ENCODE peak calls at places on chromosomes 3 and 15, in eight cellular contexts. One of them, this sample, is unnamed.

GRCh38 chr3:159775372-159775961 is 213.2 kb upstream of the IL12A start:
- DNase-seq in MM.1S: no peak
- DNase-seq in neural progenitor cell: peak; percentile 77
- DNase-seq in PC-3: no peak
- DNase-seq in HCT116: no peak
- DNase-seq in OCI-LY7: no peak
- DNase-seq in hepatocyte: no peak
- DNase-seq in GM23338: peak; percentile 62
- DNase-seq in this sample: peak; percentile 74

GRCh38 chr15:101619615-101619865 is 32.6 kb downstream of the TM2D3 start:
- DNase-seq in neural progenitor cell: no peak
- DNase-seq in MM.1S: no peak
- DNase-seq in GM23338: no peak
- DNase-seq in HCT116: no peak
- DNase-seq in OCI-LY7: no peak
- DNase-seq in PC-3: no peak
- DNase-seq in hepatocyte: no peak
- DNase-seq in this sample: no peak

GRCh38 chr3:8938021-8938420 is 25.3 kb downstream of the RAD18 start:
- DNase-seq in PC-3: peak; percentile 66
- DNase-seq in HCT116: peak; percentile 23
- DNase-seq in MM.1S: no peak
- DNase-seq in hepatocyte: peak; percentile 16
- DNase-seq in OCI-LY7: peak; percentile 32
- DNase-seq in GM23338: peak; percentile 39
- DNase-seq in neural progenitor cell: peak; percentile 12
- DNase-seq in this sample: peak; percentile 67

GRCh38 chr3:60010778-60011177 is 961.0 kb upstream of the CFAP20DC start:
- DNase-seq in GM23338: no peak
- DNase-seq in PC-3: no peak
- DNase-seq in HCT116: no peak
- DNase-seq in OCI-LY7: peak; percentile 27
- DNase-seq in MM.1S: peak; percentile 89
- DNase-seq in neural progenitor cell: no peak
- DNase-seq in hepatocyte: no peak
- DNase-seq in this sample: no peak

GRCh38 chr15:38651328-38652038 is 86.9 kb upstream of the RASGRP1 start:
- DNase-seq in OCI-LY7: peak; percentile 88
- DNase-seq in PC-3: no peak
- DNase-seq in neural progenitor cell: no peak
- DNase-seq in GM23338: peak; percentile 11
- DNase-seq in HCT116: no peak
- DNase-seq in MM.1S: no peak
- DNase-seq in hepatocyte: no peak
- DNase-seq in this sample: no peak

GRCh38 chr15:35092846-35093245 is 7.8 kb upstream of the NANOGP8 start:
- DNase-seq in neural progenitor cell: no peak
- DNase-seq in GM23338: no peak
- DNase-seq in HCT116: no peak
- DNase-seq in MM.1S: no peak
- DNase-seq in PC-3: no peak
- DNase-seq in hepatocyte: no peak
- DNase-seq in OCI-LY7: no peak
- DNase-seq in this sample: no peak

GRCh38 chr3:10116138-10116460 is 624 bp downstream of the BRK1 start:
- DNase-seq in GM23338: no peak
- DNase-seq in PC-3: peak; percentile 42
- DNase-seq in hepatocyte: peak; percentile 45
- DNase-seq in MM.1S: peak; percentile 9
- DNase-seq in OCI-LY7: no peak
- DNase-seq in HCT116: no peak
- DNase-seq in neural progenitor cell: no peak
- DNase-seq in this sample: peak; percentile 72

GRCh38 chr3:54374214-54374855 is 252.0 kb downstream of the CACNA2D3 start:
- DNase-seq in hepatocyte: peak; percentile 53
- DNase-seq in neural progenitor cell: peak; percentile 47
- DNase-seq in GM23338: peak; percentile 78
- DNase-seq in OCI-LY7: peak; percentile 3
- DNase-seq in HCT116: no peak
- DNase-seq in MM.1S: peak; percentile 14
- DNase-seq in PC-3: no peak
- DNase-seq in this sample: peak; percentile 19

GRCh38 chr15:75229191-75230015 is 27.7 kb downstream of the C15orf39 start:
- DNase-seq in MM.1S: no peak
- DNase-seq in neural progenitor cell: no peak
- DNase-seq in GM23338: no peak
- DNase-seq in HCT116: no peak
- DNase-seq in hepatocyte: no peak
- DNase-seq in OCI-LY7: no peak
- DNase-seq in PC-3: no peak
- DNase-seq in this sample: peak; percentile 51

GRCh38 chr3:37997321-37997720 is 6.7 kb downstream of the VILL start:
- DNase-seq in neural progenitor cell: no peak
- DNase-seq in hepatocyte: no peak
- DNase-seq in HCT116: no peak
- DNase-seq in GM23338: no peak
- DNase-seq in OCI-LY7: no peak
- DNase-seq in MM.1S: no peak
- DNase-seq in PC-3: no peak
- DNase-seq in this sample: no peak

GRCh38 chr3:60573494-60573893 is 677.8 kb downstream of the FHIT start:
- DNase-seq in GM23338: no peak
- DNase-seq in neural progenitor cell: peak; percentile 24
- DNase-seq in OCI-LY7: no peak
- DNase-seq in PC-3: peak; percentile 76
- DNase-seq in HCT116: no peak
- DNase-seq in hepatocyte: no peak
- DNase-seq in MM.1S: no peak
- DNase-seq in this sample: peak; percentile 75

GRCh38 chr15:57217716-57218598 is 158.3 kb upstream of the CGNL1 start:
- DNase-seq in hepatocyte: no peak
- DNase-seq in HCT116: no peak
- DNase-seq in PC-3: no peak
- DNase-seq in GM23338: no peak
- DNase-seq in MM.1S: no peak
- DNase-seq in OCI-LY7: no peak
- DNase-seq in neural progenitor cell: peak; percentile 71
- DNase-seq in this sample: peak; percentile 48

GRCh38 chr15:84992157-84992940 is 10.7 kb downstream of the PDE8A start:
- DNase-seq in MM.1S: no peak
- DNase-seq in neural progenitor cell: no peak
- DNase-seq in HCT116: peak; percentile 93
- DNase-seq in OCI-LY7: no peak
- DNase-seq in PC-3: peak; percentile 95
- DNase-seq in hepatocyte: peak; percentile 68
- DNase-seq in GM23338: no peak
- DNase-seq in this sample: peak; percentile 90

GRCh38 chr3:195255176-195255500 is 15.8 kb downstream of the XXYLT1 start:
- DNase-seq in HCT116: no peak
- DNase-seq in GM23338: no peak
- DNase-seq in OCI-LY7: no peak
- DNase-seq in hepatocyte: no peak
- DNase-seq in MM.1S: no peak
- DNase-seq in neural progenitor cell: no peak
- DNase-seq in PC-3: no peak
- DNase-seq in this sample: no peak

GRCh38 chr3:194504861-194505260 is 18.1 kb upstream of the ATP13A3 start:
- DNase-seq in GM23338: no peak
- DNase-seq in hepatocyte: no peak
- DNase-seq in neural progenitor cell: no peak
- DNase-seq in OCI-LY7: no peak
- DNase-seq in MM.1S: no peak
- DNase-seq in PC-3: no peak
- DNase-seq in HCT116: no peak
- DNase-seq in this sample: no peak

GRCh38 chr3:14248849-14249523 is 70.4 kb downstream of the LSM3 start:
- DNase-seq in neural progenitor cell: no peak
- DNase-seq in PC-3: no peak
- DNase-seq in hepatocyte: no peak
- DNase-seq in GM23338: no peak
- DNase-seq in MM.1S: no peak
- DNase-seq in OCI-LY7: no peak
- DNase-seq in HCT116: no peak
- DNase-seq in this sample: peak; percentile 32
- H4K20me1 ChIP-seq in neural progenitor cell: no peaks in the 10 kb centered on the region
- H4K20me1 ChIP-seq in PC-3: no peaks in the 10 kb centered on the region
- H4K20me1 ChIP-seq in hepatocyte: no peaks in the 10 kb centered on the region
- H4K20me1 ChIP-seq in GM23338: no peaks in the 10 kb centered on the region
- H4K20me1 ChIP-seq in MM.1S: no peaks in the 10 kb centered on the region
- H4K20me1 ChIP-seq in OCI-LY7: no peaks in the 10 kb centered on the region
- H4K20me1 ChIP-seq in HCT116: no peaks in the 10 kb centered on the region
- H4K20me1 ChIP-seq in this sample: no peaks in the 10 kb centered on the region

DNA sequence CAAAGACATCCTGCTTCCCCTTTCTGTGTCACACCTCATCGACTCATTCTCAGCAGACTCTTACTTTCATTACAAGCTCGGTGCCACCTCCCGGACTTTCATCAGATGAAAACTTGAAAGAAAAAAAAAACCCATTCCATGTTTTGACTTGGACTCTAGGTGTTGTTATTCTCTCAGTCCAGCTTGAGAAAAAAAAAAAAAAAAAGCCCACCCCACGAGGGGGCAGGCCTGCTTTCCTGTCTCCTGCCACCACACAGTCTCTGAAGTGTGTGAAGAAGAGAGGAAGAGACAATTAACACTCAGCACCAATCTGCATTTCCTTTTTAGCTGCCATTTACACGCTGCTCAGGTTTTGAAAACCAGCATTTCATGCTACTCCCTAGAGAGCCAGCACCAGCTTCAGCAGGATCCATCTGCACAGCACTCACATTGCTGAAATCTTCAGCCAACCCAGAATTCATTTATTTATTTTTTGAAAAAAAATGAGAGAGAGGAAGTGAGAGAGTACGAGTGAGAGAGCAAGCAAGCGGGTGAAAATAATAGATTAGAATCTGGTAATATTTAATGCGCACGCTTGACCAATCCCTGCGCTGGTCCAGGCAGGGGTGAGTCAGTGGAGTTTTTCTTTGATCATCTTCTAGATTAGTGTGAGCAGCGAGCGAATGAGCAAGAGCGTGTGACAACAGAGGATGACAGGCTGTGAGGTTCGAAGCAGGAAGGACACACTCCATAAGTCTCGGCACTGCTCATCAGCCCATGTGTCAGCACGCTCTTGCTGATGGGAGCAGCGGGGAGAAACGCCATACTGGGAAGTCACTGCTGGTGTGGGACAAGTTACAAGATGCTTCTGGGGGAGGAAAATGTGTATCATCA is 23.5 kb downstream of the ZNF80 start:
- DNase-seq in hepatocyte: no peak
- DNase-seq in PC-3: no peak
- DNase-seq in neural progenitor cell: no peak
- DNase-seq in GM23338: peak; percentile 56
- DNase-seq in OCI-LY7: peak; percentile 93
- DNase-seq in HCT116: no peak
- DNase-seq in MM.1S: peak; percentile 26
- DNase-seq in this sample: peak; percentile 97
- TF ChIP-seq EZH2phosphoT487 in hepatocyte: no peak
- TF ChIP-seq EZH2phosphoT487 in PC-3: no peak
- TF ChIP-seq EZH2phosphoT487 in neural progenitor cell: no peak
- TF ChIP-seq EZH2phosphoT487 in GM23338: no peak
- TF ChIP-seq EZH2phosphoT487 in OCI-LY7: no peak
- TF ChIP-seq EZH2phosphoT487 in HCT116: no peak
- TF ChIP-seq EZH2phosphoT487 in MM.1S: no peak
- TF ChIP-seq EZH2phosphoT487 in this sample: no peak

DNA sequence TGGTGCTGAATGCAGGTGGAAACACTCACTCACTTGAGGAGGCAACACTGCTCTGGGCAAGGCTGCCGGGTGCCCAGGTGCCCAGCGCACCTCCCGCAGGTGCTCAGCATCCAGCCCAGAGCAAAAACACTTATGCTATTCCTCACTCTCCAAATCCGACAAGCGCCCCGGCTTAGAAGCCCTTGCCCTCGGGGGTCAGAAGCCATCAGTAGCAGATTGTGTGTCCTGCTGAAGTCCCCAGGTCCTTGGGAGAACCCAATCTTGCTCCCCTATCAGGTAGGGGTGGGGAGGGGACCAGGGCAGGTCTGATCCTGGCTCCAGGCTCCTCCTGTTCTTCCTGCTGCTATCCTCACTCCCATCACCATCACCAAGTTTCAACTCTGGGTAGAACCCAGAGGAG is 46.7 kb downstream of the TLE3 start:
- DNase-seq in MM.1S: no peak
- DNase-seq in GM23338: no peak
- DNase-seq in OCI-LY7: no peak
- DNase-seq in hepatocyte: no peak
- DNase-seq in neural progenitor cell: no peak
- DNase-seq in HCT116: no peak
- DNase-seq in PC-3: no peak
- DNase-seq in this sample: no peak
- H4K20me1 ChIP-seq in MM.1S: no peaks in the 10 kb centered on the region
- H4K20me1 ChIP-seq in GM23338: peaks cover 10% of the 10 kb centered on the region
- H4K20me1 ChIP-seq in OCI-LY7: no peaks in the 10 kb centered on the region
- H4K20me1 ChIP-seq in hepatocyte: peaks cover 5% of the 10 kb centered on the region
- H4K20me1 ChIP-seq in neural progenitor cell: peaks cover 35% of the 10 kb centered on the region
- H4K20me1 ChIP-seq in HCT116: no peaks in the 10 kb centered on the region
- H4K20me1 ChIP-seq in PC-3: no peaks in the 10 kb centered on the region
- H4K20me1 ChIP-seq in this sample: no peaks in the 10 kb centered on the region

DNA sequence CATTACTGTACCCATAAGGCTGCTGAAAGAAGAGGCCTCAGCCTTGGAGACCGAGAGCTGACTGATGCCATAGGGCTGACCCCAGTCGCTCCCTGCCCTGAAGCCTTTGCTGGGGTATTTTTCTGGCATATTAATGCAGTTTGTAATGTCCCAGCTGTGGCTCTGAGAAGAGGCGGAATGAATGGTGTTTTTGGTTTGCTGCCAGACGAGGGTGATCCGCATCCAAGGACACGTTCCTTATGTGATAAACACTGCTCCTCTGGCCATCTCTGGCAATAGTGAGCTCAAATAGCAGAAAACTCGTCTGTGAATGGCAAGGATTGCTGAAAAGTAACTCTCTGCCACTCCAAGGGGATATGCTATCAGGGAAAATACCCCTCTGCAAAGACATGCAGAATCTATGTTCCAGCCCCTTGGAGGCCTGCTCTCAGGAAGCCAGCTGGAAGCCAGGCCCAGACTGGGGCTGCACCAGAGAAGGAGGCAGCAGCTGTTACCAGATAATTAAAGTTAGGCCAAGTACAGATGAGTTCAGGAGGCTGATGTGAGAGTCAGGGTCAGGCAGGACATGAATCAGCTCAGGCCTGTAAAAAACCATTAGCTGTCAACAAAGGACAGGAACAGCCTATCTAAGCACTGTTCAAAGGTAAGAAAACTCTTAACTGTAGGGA is 28.9 kb upstream of the KLHL6 start:
- DNase-seq in neural progenitor cell: no peak
- DNase-seq in HCT116: no peak
- DNase-seq in PC-3: no peak
- DNase-seq in MM.1S: peak; percentile 15
- DNase-seq in OCI-LY7: peak; percentile 69
- DNase-seq in GM23338: no peak
- DNase-seq in hepatocyte: peak; percentile 49
- DNase-seq in this sample: peak; percentile 58
- TF ChIP-seq EZH2phosphoT487 in neural progenitor cell: no peak
- TF ChIP-seq EZH2phosphoT487 in HCT116: no peak
- TF ChIP-seq EZH2phosphoT487 in PC-3: no peak
- TF ChIP-seq EZH2phosphoT487 in MM.1S: no peak
- TF ChIP-seq EZH2phosphoT487 in OCI-LY7: no peak
- TF ChIP-seq EZH2phosphoT487 in GM23338: no peak
- TF ChIP-seq EZH2phosphoT487 in hepatocyte: no peak
- TF ChIP-seq EZH2phosphoT487 in this sample: no peak

DNA sequence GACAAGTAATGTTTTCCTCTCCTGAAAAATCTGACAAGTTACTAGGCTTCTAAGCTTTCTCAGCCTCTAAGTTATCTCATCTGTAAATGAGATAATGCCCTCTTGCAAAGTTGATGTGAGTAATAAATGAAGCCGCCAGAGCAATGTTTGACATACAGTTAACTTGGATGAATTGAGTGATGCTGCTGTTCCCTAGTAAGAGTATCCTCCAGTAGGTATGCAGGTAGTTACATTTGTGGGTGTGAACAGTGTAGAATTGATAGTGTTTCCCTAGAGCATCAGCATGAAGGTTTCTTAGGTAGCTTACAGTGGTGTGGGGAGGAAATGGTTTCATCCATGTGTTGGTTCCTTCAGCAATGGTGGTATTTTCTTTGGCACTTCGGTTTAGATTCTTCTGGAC is 3.4 kb downstream of the ATP2C1 start:
- DNase-seq in hepatocyte: peak; percentile 8
- DNase-seq in OCI-LY7: no peak
- DNase-seq in MM.1S: no peak
- DNase-seq in HCT116: no peak
- DNase-seq in PC-3: no peak
- DNase-seq in GM23338: peak; percentile 14
- DNase-seq in neural progenitor cell: no peak
- DNase-seq in this sample: no peak
- H4K20me1 ChIP-seq in hepatocyte: peaks cover 39% of the 10 kb centered on the region
- H4K20me1 ChIP-seq in OCI-LY7: peaks cover 59% of the 10 kb centered on the region
- H4K20me1 ChIP-seq in MM.1S: peaks cover 4% of the 10 kb centered on the region
- H4K20me1 ChIP-seq in HCT116: peaks cover 25% of the 10 kb centered on the region
- H4K20me1 ChIP-seq in PC-3: peaks cover 25% of the 10 kb centered on the region
- H4K20me1 ChIP-seq in GM23338: peaks cover 27% of the 10 kb centered on the region
- H4K20me1 ChIP-seq in neural progenitor cell: peaks cover 61% of the 10 kb centered on the region
- H4K20me1 ChIP-seq in this sample: no peaks in the 10 kb centered on the region